ENCODE peak calls at places on chromosomes 12 and 14, in five cellular contexts. One of them, this sample, is unnamed.

GRCh38 chr12:27511031-27511722 is 12.8 kb upstream of the PPFIBP1 start:
- DNase-seq in AG10803: peak; percentile 71
- DNase-seq in caudate nucleus: no peak
- DNase-seq in stimulated activated CD4-positive, alpha-beta T cell treated with anti-CD3 and anti-CD28 coated beads, TNF-alpha, amount 100 ng/mL, for 1 hour: no peak
- DNase-seq in iPS DF 19.7: no peak
- DNase-seq in this sample: no peak

GRCh38 chr12:84632556-84632955 is 280.0 kb downstream of the SLC6A15 start:
- DNase-seq in AG10803: no peak
- DNase-seq in iPS DF 19.7: no peak
- DNase-seq in caudate nucleus: no peak
- DNase-seq in stimulated activated CD4-positive, alpha-beta T cell treated with anti-CD3 and anti-CD28 coated beads, TNF-alpha, amount 100 ng/mL, for 1 hour: no peak
- DNase-seq in this sample: no peak

GRCh38 chr12:87809916-87810315 is 219.3 kb downstream of the C12orf50 start:
- DNase-seq in caudate nucleus: no peak
- DNase-seq in AG10803: no peak
- DNase-seq in stimulated activated CD4-positive, alpha-beta T cell treated with anti-CD3 and anti-CD28 coated beads, TNF-alpha, amount 100 ng/mL, for 1 hour: no peak
- DNase-seq in iPS DF 19.7: no peak
- DNase-seq in this sample: no peak

GRCh38 chr12:57548488-57548887 is 1.4 kb upstream of the KIF5A start:
- DNase-seq in caudate nucleus: no peak
- DNase-seq in AG10803: no peak
- DNase-seq in iPS DF 19.7: no peak
- DNase-seq in stimulated activated CD4-positive, alpha-beta T cell treated with anti-CD3 and anti-CD28 coated beads, TNF-alpha, amount 100 ng/mL, for 1 hour: no peak
- DNase-seq in this sample: no peak

GRCh38 chr12:106645074-106645421 is 62.2 kb downstream of the RFX4 start:
- DNase-seq in stimulated activated CD4-positive, alpha-beta T cell treated with anti-CD3 and anti-CD28 coated beads, TNF-alpha, amount 100 ng/mL, for 1 hour: no peak
- DNase-seq in iPS DF 19.7: no peak
- DNase-seq in AG10803: no peak
- DNase-seq in caudate nucleus: peak; percentile 80
- DNase-seq in this sample: no peak

GRCh38 chr12:107291018-107291417 is 197.7 kb upstream of the CRY1 start:
- DNase-seq in stimulated activated CD4-positive, alpha-beta T cell treated with anti-CD3 and anti-CD28 coated beads, TNF-alpha, amount 100 ng/mL, for 1 hour: no peak
- DNase-seq in iPS DF 19.7: no peak
- DNase-seq in AG10803: no peak
- DNase-seq in caudate nucleus: no peak
- DNase-seq in this sample: no peak

GRCh38 chr14:55850803-55851202 is 267.4 kb upstream of the PELI2 start:
- DNase-seq in caudate nucleus: no peak
- DNase-seq in AG10803: peak; percentile 55
- DNase-seq in stimulated activated CD4-positive, alpha-beta T cell treated with anti-CD3 and anti-CD28 coated beads, TNF-alpha, amount 100 ng/mL, for 1 hour: no peak
- DNase-seq in iPS DF 19.7: no peak
- DNase-seq in this sample: no peak

GRCh38 chr14:76653875-76654572 is 107.2 kb upstream of the VASH1 start:
- DNase-seq in iPS DF 19.7: no peak
- DNase-seq in caudate nucleus: no peak
- DNase-seq in AG10803: no peak
- DNase-seq in stimulated activated CD4-positive, alpha-beta T cell treated with anti-CD3 and anti-CD28 coated beads, TNF-alpha, amount 100 ng/mL, for 1 hour: no peak
- DNase-seq in this sample: no peak

GRCh38 chr14:53850714-53851296 is 105.8 kb downstream of the BMP4 start:
- DNase-seq in caudate nucleus: no peak
- DNase-seq in AG10803: peak; percentile 45
- DNase-seq in iPS DF 19.7: no peak
- DNase-seq in stimulated activated CD4-positive, alpha-beta T cell treated with anti-CD3 and anti-CD28 coated beads, TNF-alpha, amount 100 ng/mL, for 1 hour: no peak
- DNase-seq in this sample: no peak

GRCh38 chr12:110780448-110780847 is 37.8 kb upstream of the PPP1CC start:
- DNase-seq in caudate nucleus: no peak
- DNase-seq in iPS DF 19.7: no peak
- DNase-seq in AG10803: no peak
- DNase-seq in stimulated activated CD4-positive, alpha-beta T cell treated with anti-CD3 and anti-CD28 coated beads, TNF-alpha, amount 100 ng/mL, for 1 hour: peak; percentile 12
- DNase-seq in this sample: no peak

GRCh38 chr12:40158592-40159111 is 52.8 kb upstream of the SLC2A13 start:
- DNase-seq in stimulated activated CD4-positive, alpha-beta T cell treated with anti-CD3 and anti-CD28 coated beads, TNF-alpha, amount 100 ng/mL, for 1 hour: no peak
- DNase-seq in iPS DF 19.7: no peak
- DNase-seq in AG10803: peak; percentile 34
- DNase-seq in caudate nucleus: no peak
- DNase-seq in this sample: no peak

GRCh38 chr12:6033546-6033945 is 88.5 kb upstream of the ANO2 start:
- DNase-seq in AG10803: no peak
- DNase-seq in caudate nucleus: no peak
- DNase-seq in stimulated activated CD4-positive, alpha-beta T cell treated with anti-CD3 and anti-CD28 coated beads, TNF-alpha, amount 100 ng/mL, for 1 hour: no peak
- DNase-seq in iPS DF 19.7: no peak
- DNase-seq in this sample: no peak

GRCh38 chr14:60090864-60091519 is 731 bp upstream of the PCNX4 start:
- DNase-seq in stimulated activated CD4-positive, alpha-beta T cell treated with anti-CD3 and anti-CD28 coated beads, TNF-alpha, amount 100 ng/mL, for 1 hour: no peak
- DNase-seq in caudate nucleus: peak; percentile 15
- DNase-seq in AG10803: peak; percentile 69
- DNase-seq in iPS DF 19.7: no peak
- DNase-seq in this sample: no peak

GRCh38 chr12:115897718-115898117 is 379.8 kb downstream of the MED13L start:
- DNase-seq in stimulated activated CD4-positive, alpha-beta T cell treated with anti-CD3 and anti-CD28 coated beads, TNF-alpha, amount 100 ng/mL, for 1 hour: no peak
- DNase-seq in AG10803: peak; percentile 7
- DNase-seq in caudate nucleus: no peak
- DNase-seq in iPS DF 19.7: no peak
- DNase-seq in this sample: no peak

GRCh38 chr14:83120187-83120586 is 1586.5 kb upstream of the SEL1L start:
- DNase-seq in caudate nucleus: no peak
- DNase-seq in iPS DF 19.7: no peak
- DNase-seq in AG10803: no peak
- DNase-seq in stimulated activated CD4-positive, alpha-beta T cell treated with anti-CD3 and anti-CD28 coated beads, TNF-alpha, amount 100 ng/mL, for 1 hour: no peak
- DNase-seq in this sample: no peak

GRCh38 chr14:104688755-104689619 is at the start of gene INF2:
- DNase-seq in AG10803: peak; percentile 47
- DNase-seq in caudate nucleus: peak; percentile 51
- DNase-seq in iPS DF 19.7: no peak
- DNase-seq in stimulated activated CD4-positive, alpha-beta T cell treated with anti-CD3 and anti-CD28 coated beads, TNF-alpha, amount 100 ng/mL, for 1 hour: no peak
- DNase-seq in this sample: peak; percentile 93

GRCh38 chr12:124763594-124763979 is 100.1 kb downstream of the SCARB1 start:
- DNase-seq in stimulated activated CD4-positive, alpha-beta T cell treated with anti-CD3 and anti-CD28 coated beads, TNF-alpha, amount 100 ng/mL, for 1 hour: no peak
- DNase-seq in iPS DF 19.7: no peak
- DNase-seq in caudate nucleus: no peak
- DNase-seq in AG10803: peak; percentile 60
- DNase-seq in this sample: no peak

GRCh38 chr12:188910-189621 is 24.9 kb downstream of the SLC6A12 start:
- DNase-seq in AG10803: peak; percentile 34
- DNase-seq in iPS DF 19.7: no peak
- DNase-seq in caudate nucleus: no peak
- DNase-seq in stimulated activated CD4-positive, alpha-beta T cell treated with anti-CD3 and anti-CD28 coated beads, TNF-alpha, amount 100 ng/mL, for 1 hour: no peak
- DNase-seq in this sample: peak; percentile 73

GRCh38 chr14:80955434-80955939 is at the start of gene TSHR:
- DNase-seq in stimulated activated CD4-positive, alpha-beta T cell treated with anti-CD3 and anti-CD28 coated beads, TNF-alpha, amount 100 ng/mL, for 1 hour: no peak
- DNase-seq in caudate nucleus: no peak
- DNase-seq in AG10803: no peak
- DNase-seq in iPS DF 19.7: no peak
- DNase-seq in this sample: no peak

GRCh38 chr12:9750276-9751203 is 10.2 kb downstream of the CD69 start:
- DNase-seq in iPS DF 19.7: peak; percentile 50
- DNase-seq in caudate nucleus: no peak
- DNase-seq in stimulated activated CD4-positive, alpha-beta T cell treated with anti-CD3 and anti-CD28 coated beads, TNF-alpha, amount 100 ng/mL, for 1 hour: no peak
- DNase-seq in AG10803: peak; percentile 61
- DNase-seq in this sample: no peak

GRCh38 chr12:59077153-59077930 is 157.0 kb upstream of the LRIG3 start:
- DNase-seq in AG10803: peak; percentile 67
- DNase-seq in caudate nucleus: no peak
- DNase-seq in stimulated activated CD4-positive, alpha-beta T cell treated with anti-CD3 and anti-CD28 coated beads, TNF-alpha, amount 100 ng/mL, for 1 hour: no peak
- DNase-seq in iPS DF 19.7: no peak
- DNase-seq in this sample: no peak

GRCh38 chr12:132783917-132784531 is 22.4 kb upstream of the ANKLE2 start:
- DNase-seq in caudate nucleus: peak; percentile 32
- DNase-seq in AG10803: no peak
- DNase-seq in iPS DF 19.7: no peak
- DNase-seq in stimulated activated CD4-positive, alpha-beta T cell treated with anti-CD3 and anti-CD28 coated beads, TNF-alpha, amount 100 ng/mL, for 1 hour: no peak
- DNase-seq in this sample: no peak

GRCh38 chr12:6116481-6117021 is 7.9 kb downstream of the VWF start:
- DNase-seq in stimulated activated CD4-positive, alpha-beta T cell treated with anti-CD3 and anti-CD28 coated beads, TNF-alpha, amount 100 ng/mL, for 1 hour: no peak
- DNase-seq in AG10803: no peak
- DNase-seq in caudate nucleus: no peak
- DNase-seq in iPS DF 19.7: no peak
- DNase-seq in this sample: no peak

GRCh38 chr14:59123526-59123925 is 64.9 kb upstream of the DAAM1 start:
- DNase-seq in iPS DF 19.7: no peak
- DNase-seq in stimulated activated CD4-positive, alpha-beta T cell treated with anti-CD3 and anti-CD28 coated beads, TNF-alpha, amount 100 ng/mL, for 1 hour: no peak
- DNase-seq in AG10803: peak; percentile 49
- DNase-seq in caudate nucleus: no peak
- DNase-seq in this sample: no peak

GRCh38 chr14:70916300-70916699 is 9.0 kb downstream of the PCNX1 start:
- DNase-seq in AG10803: no peak
- DNase-seq in stimulated activated CD4-positive, alpha-beta T cell treated with anti-CD3 and anti-CD28 coated beads, TNF-alpha, amount 100 ng/mL, for 1 hour: no peak
- DNase-seq in iPS DF 19.7: no peak
- DNase-seq in caudate nucleus: no peak
- DNase-seq in this sample: no peak

GRCh38 chr12:10563002-10563401 is 50.4 kb downstream of the MAGOHB start:
- DNase-seq in AG10803: no peak
- DNase-seq in caudate nucleus: no peak
- DNase-seq in stimulated activated CD4-positive, alpha-beta T cell treated with anti-CD3 and anti-CD28 coated beads, TNF-alpha, amount 100 ng/mL, for 1 hour: no peak
- DNase-seq in iPS DF 19.7: no peak
- DNase-seq in this sample: no peak

GRCh38 chr14:77151245-77151644 is 9.7 kb upstream of the ZDHHC22 start:
- DNase-seq in stimulated activated CD4-positive, alpha-beta T cell treated with anti-CD3 and anti-CD28 coated beads, TNF-alpha, amount 100 ng/mL, for 1 hour: no peak
- DNase-seq in AG10803: no peak
- DNase-seq in iPS DF 19.7: no peak
- DNase-seq in caudate nucleus: no peak
- DNase-seq in this sample: no peak

GRCh38 chr14:45526715-45527549 is 273.9 kb upstream of the MIS18BP1 start:
- DNase-seq in stimulated activated CD4-positive, alpha-beta T cell treated with anti-CD3 and anti-CD28 coated beads, TNF-alpha, amount 100 ng/mL, for 1 hour: no peak
- DNase-seq in AG10803: no peak
- DNase-seq in caudate nucleus: no peak
- DNase-seq in iPS DF 19.7: peak; percentile 38
- DNase-seq in this sample: peak; percentile 13

GRCh38 chr14:77092676-77093075 is 5.4 kb upstream of the CIPC start:
- DNase-seq in AG10803: no peak
- DNase-seq in iPS DF 19.7: no peak
- DNase-seq in stimulated activated CD4-positive, alpha-beta T cell treated with anti-CD3 and anti-CD28 coated beads, TNF-alpha, amount 100 ng/mL, for 1 hour: no peak
- DNase-seq in caudate nucleus: no peak
- DNase-seq in this sample: no peak

GRCh38 chr12:44847888-44848770 is 28.0 kb downstream of the NELL2 start:
- DNase-seq in AG10803: no peak
- DNase-seq in stimulated activated CD4-positive, alpha-beta T cell treated with anti-CD3 and anti-CD28 coated beads, TNF-alpha, amount 100 ng/mL, for 1 hour: peak; percentile 25
- DNase-seq in caudate nucleus: no peak
- DNase-seq in iPS DF 19.7: no peak
- DNase-seq in this sample: no peak

GRCh38 chr12:3655331-3655900 is 97.5 kb downstream of the CRACR2A start:
- DNase-seq in caudate nucleus: no peak
- DNase-seq in AG10803: no peak
- DNase-seq in stimulated activated CD4-positive, alpha-beta T cell treated with anti-CD3 and anti-CD28 coated beads, TNF-alpha, amount 100 ng/mL, for 1 hour: no peak
- DNase-seq in iPS DF 19.7: peak; percentile 12
- DNase-seq in this sample: no peak